ENCODE peak calls at places on chromosomes 12 and 14, in eight cellular contexts. F, L, R, S, M, E, O and W are unnamed samples.
A peak's percentile ranks its signal among the peaks of the same experiment; 100 is the strongest.

GRCh38 chr14:69013943-69014782 is 35.1 kb upstream of the ACTN1 start:
- DNase-seq in F (peak; percentile 92), L (peak; percentile 69), R (no peak), S (peak; percentile 55), M (no peak), E (peak; percentile 72), O (peak; percentile 64), W (peak; percentile 83)

GRCh38 chr12:7190268-7191055 is 976 bp downstream of the PEX5 start:
- DNase-seq in F (peak; percentile 86), L (no peak), R (no peak), S (peak; percentile 11), M (peak; percentile 73), E (no peak), O (no peak), W (no peak)

GRCh38 chr14:77660754-77661153 is 44.3 kb upstream of the SPTLC2 start:
- DNase-seq in F (no peak), L (peak; percentile 37), R (no peak), S (no peak), M (no peak), E (no peak), O (no peak), W (no peak)

GRCh38 chr12:15979096-15980091 is 68.3 kb downstream of the DERA start:
- DNase-seq in F (no peak), L (peak; percentile 45), R (no peak), S (no peak), M (no peak), E (no peak), O (peak; percentile 24), W (no peak)

GRCh38 chr14:94907626-94908261 is 137.8 kb upstream of the GSC start:
- DNase-seq in F (peak; percentile 66), L (peak; percentile 70), R (no peak), S (no peak), M (peak; percentile 55), E (no peak), O (no peak), W (no peak)

GRCh38 chr12:58202933-58203713 is 261.8 kb downstream of the ATP23 start:
- DNase-seq in F (no peak), L (no peak), R (no peak), S (peak; percentile 30), M (no peak), E (no peak), O (peak; percentile 90), W (no peak)

GRCh38 chr14:100810861-100811461 is 15.0 kb upstream of the MEG3 start:
- DNase-seq in F (no peak), L (no peak), R (no peak), S (no peak), M (no peak), E (no peak), O (no peak), W (no peak)

GRCh38 chr12:68435238-68435637 is 103.1 kb upstream of the MDM1 start:
- DNase-seq in F (no peak), L (no peak), R (no peak), S (no peak), M (no peak), E (no peak), O (no peak), W (no peak)

GRCh38 chr12:65822732-65823480 is 1.4 kb upstream of the HMGA2 start:
- DNase-seq in F (no peak), L (peak; percentile 11), R (no peak), S (no peak), M (no peak), E (no peak), O (peak; percentile 57), W (peak; percentile 38)

GRCh38 chr14:96038920-96039632 is at the start of gene C14orf132:
- DNase-seq in F (peak; percentile 79), L (peak; percentile 96), R (no peak), S (peak; percentile 63), M (peak; percentile 85), E (no peak), O (peak; percentile 33), W (peak; percentile 58)

GRCh38 chr12:130800312-130800711 is 38.7 kb downstream of the STX2 start:
- DNase-seq in F (no peak), L (no peak), R (no peak), S (no peak), M (no peak), E (no peak), O (no peak), W (no peak)
- H3K36me3 ChIP-seq in F (peaks cover 43% of the 10 kb centered on the region), L (peaks cover 61% of the 10 kb centered on the region), R (peaks cover 78% of the 10 kb centered on the region), S (no peaks in the 10 kb centered on the region), M (no peaks in the 10 kb centered on the region), E (no peaks in the 10 kb centered on the region), O (peaks cover 8% of the 10 kb centered on the region), W (peaks cover 97% of the 10 kb centered on the region)

GRCh38 chr12:34022079-34022830 is at the start of gene ALG10:
- DNase-seq in F (peak; percentile 97), L (peak; percentile 72), R (peak; percentile 98), S (peak; percentile 97), M (peak; percentile 98), E (peak; percentile 98), O (peak; percentile 96), W (peak; percentile 96)
- TF ChIP-seq POLR2AphosphoS5 in F (peak; percentile 78), L (peak; percentile 63), R (peak; percentile 49), S (peak; percentile 89), M (peak; percentile 74), E (peak; percentile 46), O (peak; percentile 85), W (peak; percentile 53)

GRCh38 chr14:23601424-23601823 is 22.8 kb upstream of the JPH4 start:
- DNase-seq in F (no peak), L (no peak), R (no peak), S (no peak), M (no peak), E (no peak), O (no peak), W (no peak)

GRCh38 chr14:23601845-23602180 is 23.2 kb upstream of the JPH4 start:
- DNase-seq in F (no peak), L (no peak), R (no peak), S (no peak), M (peak; percentile 4), E (no peak), O (no peak), W (no peak)

GRCh38 chr14:23600322-23600707 is 21.7 kb upstream of the JPH4 start:
- DNase-seq in F (no peak), L (no peak), R (no peak), S (no peak), M (peak; percentile 21), E (no peak), O (no peak), W (no peak)

GRCh38 chr14:23600806-23601205 is 22.2 kb upstream of the JPH4 start:
- DNase-seq in F (no peak), L (no peak), R (no peak), S (no peak), M (no peak), E (no peak), O (no peak), W (no peak)

DNA sequence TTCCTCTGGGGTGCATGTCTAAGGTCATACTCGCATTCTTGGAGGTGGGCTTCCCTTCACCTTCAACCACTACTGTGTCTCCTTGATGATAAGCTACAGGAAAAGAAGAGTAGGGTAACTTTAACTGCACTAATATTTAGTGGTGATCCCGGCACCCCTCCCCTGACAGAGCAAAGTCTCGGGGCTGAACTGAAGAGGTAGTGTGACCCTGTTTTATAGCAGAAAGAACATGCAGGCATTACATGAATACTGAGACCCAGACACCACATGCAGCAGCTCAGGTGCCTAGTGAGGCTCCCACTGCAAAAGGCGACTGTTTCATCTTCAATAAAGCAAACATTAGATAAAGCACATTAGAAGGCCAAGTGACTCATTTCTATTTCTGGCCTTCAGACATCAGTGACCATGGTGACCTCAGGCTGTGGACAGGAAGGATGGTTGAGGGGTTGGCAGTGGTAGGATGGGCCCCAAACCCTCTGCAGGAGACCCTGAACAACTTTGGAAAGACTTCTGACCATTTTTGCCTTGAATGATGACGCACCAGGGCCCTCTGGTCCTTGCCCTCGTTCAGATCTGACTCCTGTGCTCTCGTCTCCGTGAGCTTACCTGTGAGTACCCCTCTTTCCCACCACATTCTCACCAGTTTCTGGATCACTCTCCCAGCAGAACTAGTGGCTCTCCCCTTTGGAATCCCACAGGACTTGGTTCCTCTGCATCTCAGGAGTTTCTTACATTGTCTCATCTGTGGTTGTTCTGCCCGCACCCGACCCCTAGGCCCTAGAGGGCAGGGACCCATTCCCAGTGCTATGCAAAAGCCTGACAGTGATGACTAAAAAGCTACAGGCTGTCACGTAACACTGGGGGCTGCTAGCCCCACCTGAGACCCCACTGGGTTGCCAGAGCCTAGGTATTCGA is 23.8 kb upstream of the JPH4 start:
- DNase-seq in F (no peak), L (no peak), R (no peak), S (no peak), M (peak; percentile 19), E (no peak), O (no peak), W (no peak)
- TF ChIP-seq CTCF in F (no peak), L (no peak), R (no peak), S (no peak), M (no peak), E (no peak), O (no peak), W (no peak)

GRCh38 chr14:58964598-58964928 is 223.9 kb upstream of the DAAM1 start:
- DNase-seq in F (no peak), L (no peak), R (no peak), S (no peak), M (no peak), E (no peak), O (no peak), W (no peak)
- H3K36me3 ChIP-seq in F (no peaks in the 10 kb centered on the region), L (no peaks in the 10 kb centered on the region), R (no peaks in the 10 kb centered on the region), S (no peaks in the 10 kb centered on the region), M (no peaks in the 10 kb centered on the region), E (no peaks in the 10 kb centered on the region), O (no peaks in the 10 kb centered on the region), W (no peaks in the 10 kb centered on the region)

GRCh38 chr12:117501470-117501869 is 140.0 kb upstream of the NOS1 start:
- DNase-seq in F (no peak), L (no peak), R (no peak), S (no peak), M (no peak), E (no peak), O (no peak), W (peak; percentile 84)
- TF ChIP-seq POLR2AphosphoS5 in F (no peak), L (no peak), R (no peak), S (no peak), M (no peak), E (no peak), O (no peak), W (no peak)

GRCh38 chr12:112506513-112507166 is 87.9 kb downstream of the PTPN11 start:
- DNase-seq in F (no peak), L (no peak), R (no peak), S (no peak), M (no peak), E (no peak), O (no peak), W (no peak)
- TF ChIP-seq CTCF in F (no peak), L (no peak), R (no peak), S (no peak), M (no peak), E (no peak), O (peak; percentile 1), W (no peak)

DNA sequence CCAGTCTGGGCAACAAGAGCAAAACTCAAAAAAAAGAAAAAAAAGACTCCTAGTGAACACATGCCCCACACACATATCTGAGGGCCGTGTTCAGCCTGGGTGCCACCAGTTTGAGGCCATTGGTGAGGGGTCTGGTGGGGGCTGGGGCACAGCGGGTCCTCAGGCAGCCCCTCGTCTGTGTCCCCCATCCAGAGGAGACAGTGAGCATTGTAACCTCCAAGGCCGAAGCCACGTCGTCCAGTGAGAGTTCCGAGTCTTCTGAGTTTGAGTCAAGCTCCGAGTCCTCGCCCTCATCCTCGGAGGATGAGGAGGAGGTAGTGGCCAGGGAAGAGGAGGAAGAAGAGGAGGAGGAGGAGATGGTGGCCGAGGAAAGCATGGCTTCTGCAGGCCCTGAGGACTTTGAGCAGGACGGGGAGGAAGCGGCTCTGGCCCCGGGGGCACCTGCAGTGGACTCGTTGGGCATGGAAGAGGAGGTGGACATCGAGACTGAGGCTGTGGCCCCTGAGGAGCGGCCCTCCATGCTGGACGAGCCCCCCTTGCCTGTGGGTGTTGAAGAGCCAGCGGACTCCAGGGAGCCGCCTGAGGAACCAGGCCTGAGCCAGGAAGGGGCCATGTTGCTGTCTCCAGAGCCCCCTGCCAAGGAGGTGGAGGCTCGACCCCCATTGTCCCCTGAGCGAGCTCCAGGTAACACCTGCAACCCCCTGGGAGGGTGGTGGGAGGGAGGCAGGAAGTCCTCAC is 15.6 kb downstream of the SETD1B start:
- DNase-seq in F (no peak), L (no peak), R (no peak), S (no peak), M (peak; percentile 62), E (no peak), O (no peak), W (no peak)
- H3K36me3 ChIP-seq in F (peaks cover 91% of the 10 kb centered on the region), L (peaks cover 57% of the 10 kb centered on the region), R (peaks cover 100% of the 10 kb centered on the region), S (peaks cover 39% of the 10 kb centered on the region), M (peaks cover 68% of the 10 kb centered on the region), E (peaks cover 18% of the 10 kb centered on the region), O (peaks cover 51% of the 10 kb centered on the region), W (peaks cover 100% of the 10 kb centered on the region)